ENCODE peak calls at places on chromosomes 16 and 17, in ten cellular contexts. J, T, O, C, G, L, U, H, Y and F are unnamed samples.

GRCh38 chr17:47801906-47802305 is 19.7 kb downstream of the OSBPL7 start:
- DNase-seq in O (no peak), Y (no peak), H (no peak), T (no peak), J (no peak), C (no peak), L (no peak), U (no peak), G (no peak), F (no peak)

GRCh38 chr16:52435573-52435972 is 111.4 kb downstream of the TOX3 start:
- DNase-seq in L (no peak), U (no peak), O (no peak), T (no peak), C (no peak), H (no peak), Y (no peak), G (no peak), J (no peak), F (no peak)

GRCh38 chr17:74770498-74771318 is 5.4 kb downstream of the NAT9 start:
- DNase-seq in U (peak), H (peak), C (peak), Y (peak), J (peak), L (peak), T (peak), O (peak), G (peak), F (peak)

GRCh38 chr16:52456368-52456767 is 90.6 kb downstream of the TOX3 start:
- DNase-seq in U (no peak), G (no peak), H (no peak), Y (no peak), L (no peak), C (no peak), O (no peak), J (no peak), T (no peak), F (no peak)

GRCh38 chr16:67814567-67814966 is 7.9 kb downstream of the TSNAXIP1 start:
- DNase-seq in U (no peak), Y (no peak), H (no peak), L (no peak), J (no peak), C (no peak), G (no peak), T (no peak), O (no peak), F (no peak)

GRCh38 chr17:74429604-74430384 is 2.1 kb upstream of the GPRC5C start:
- DNase-seq in H (no peak), U (no peak), T (peak), C (no peak), J (no peak), O (no peak), L (no peak), Y (no peak), G (no peak), F (no peak)

GRCh38 chr17:16352303-16352837 is 899 bp downstream of the CENPV start:
- DNase-seq in G (peak), U (peak), O (no peak), Y (peak), J (peak), H (peak), C (peak), L (no peak), T (peak), F (peak)

GRCh38 chr16:57620316-57621231 is 7.9 kb upstream of the ADGRG1 start:
- DNase-seq in J (no peak), T (peak), H (no peak), O (peak), L (no peak), C (no peak), Y (no peak), G (no peak), U (no peak), F (no peak)

GRCh38 chr17:17971431-17972125 is 622 bp downstream of the TOM1L2 start:
- DNase-seq in C (no peak), T (peak), L (no peak), Y (no peak), H (peak), U (peak), J (peak), G (no peak), O (peak), F (no peak)